ENCODE peak calls at places on chromosomes 2 and 18, in eight cellular contexts. O is GDM1; Y is fibroblast of the aortic adventitia; W is activated T-cell treated with anti-CD3 and anti-CD28 coated beads for 24 hours; T is nephron progenitor cell; F is PC-9; N is effector memory CD4-positive, alpha-beta T cell; K is LoVo. V is an unnamed sample.
A peak's percentile ranks its signal among the peaks of the same experiment; 100 is the strongest.

GRCh38 chr2:75053484-75054112 is 95.2 kb downstream of the POLE4 start:
- DNase-seq in W (no peak), K (peak; percentile 53), Y (no peak), T (peak; percentile 62), N (no peak), F (peak; percentile 37), O (no peak), V (no peak)

GRCh38 chr2:182920631-182921056 is 54.2 kb upstream of the FRZB start:
- DNase-seq in Y (no peak), T (no peak), N (no peak), F (no peak), O (no peak), K (no peak), W (no peak), V (no peak)

GRCh38 chr2:133146893-133147292 is 421.4 kb downstream of the NCKAP5 start:
- DNase-seq in W (no peak), K (no peak), F (no peak), N (no peak), T (no peak), O (no peak), Y (peak; percentile 42), V (no peak)

GRCh38 chr2:151891566-151892194 is 63.5 kb upstream of the ARL5A start:
- DNase-seq in F (no peak), O (no peak), N (no peak), T (no peak), K (no peak), Y (no peak), W (no peak), V (no peak)

GRCh38 chr2:143399679-143400078 is 270.5 kb downstream of the ARHGAP15 start:
- DNase-seq in F (no peak), Y (no peak), W (no peak), N (no peak), O (no peak), K (no peak), T (no peak), V (no peak)

GRCh38 chr2:225164406-225165048 is 122.3 kb upstream of the DOCK10 start:
- DNase-seq in K (no peak), O (no peak), F (no peak), N (no peak), W (no peak), T (no peak), Y (peak; percentile 13), V (no peak)

GRCh38 chr2:224031358-224031970 is 7.6 kb downstream of the SERPINE2 start:
- DNase-seq in O (no peak), K (no peak), F (no peak), N (no peak), T (no peak), W (no peak), Y (no peak), V (no peak)

GRCh38 chr18:51461956-51462355 is 264.5 kb upstream of the MEX3C start:
- DNase-seq in K (no peak), W (no peak), O (no peak), F (no peak), N (no peak), T (no peak), Y (no peak), V (no peak)

GRCh38 chr18:56168049-56168781 is 470.2 kb downstream of the TXNL1 start:
- DNase-seq in F (no peak), T (no peak), N (no peak), W (no peak), O (no peak), Y (peak; percentile 82), K (peak; percentile 37), V (no peak)

GRCh38 chr2:99708231-99708630 is 218.4 kb upstream of the REV1 start:
- DNase-seq in Y (no peak), O (no peak), W (no peak), T (no peak), N (no peak), F (no peak), K (no peak), V (no peak)

GRCh38 chr2:130728549-130729310 is at the start of gene GPR148:
- DNase-seq in W (no peak), O (no peak), Y (no peak), K (no peak), T (no peak), N (no peak), F (no peak), V (no peak)

GRCh38 chr2:18214936-18215335 is 336.5 kb downstream of the KCNS3 start:
- DNase-seq in N (no peak), W (no peak), K (no peak), T (no peak), F (no peak), O (no peak), Y (peak; percentile 15), V (no peak)

GRCh38 chr2:191382801-191383200 is 137.6 kb downstream of the MYO1B start:
- DNase-seq in Y (no peak), O (no peak), F (peak; percentile 46), K (peak; percentile 55), W (no peak), N (no peak), T (no peak), V (no peak)

GRCh38 chr2:73982140-73982617 is 2.5 kb upstream of the TET3 start:
- DNase-seq in Y (peak; percentile 88), F (no peak), W (no peak), K (no peak), T (no peak), N (no peak), O (no peak), V (no peak)

GRCh38 chr18:70190529-70190928 is 15.0 kb downstream of the RTTN start:
- DNase-seq in F (no peak), W (no peak), Y (no peak), T (no peak), K (no peak), O (no peak), N (no peak), V (no peak)

GRCh38 chr2:200320344-200320743 is 13.9 kb downstream of the SPATS2L start:
- DNase-seq in K (no peak), O (no peak), T (no peak), N (no peak), F (no peak), Y (no peak), W (no peak), V (no peak)

GRCh38 chr2:46188041-46188715 is 109.0 kb upstream of the EPAS1 start:
- DNase-seq in N (no peak), W (no peak), Y (peak; percentile 12), O (no peak), F (no peak), T (no peak), K (no peak), V (no peak)

GRCh38 chr18:9950289-9951016 is 36.6 kb downstream of the VAPA start:
- DNase-seq in Y (peak; percentile 62), T (no peak), F (no peak), W (no peak), O (no peak), N (no peak), K (no peak), V (no peak)

GRCh38 chr2:174062934-174063333 is 97.8 kb upstream of the SP3 start:
- DNase-seq in Y (no peak), T (no peak), W (no peak), O (no peak), K (no peak), F (no peak), N (no peak), V (no peak)

GRCh38 chr2:190216829-190217228 is 102.8 kb downstream of the HIBCH start:
- DNase-seq in O (no peak), N (no peak), F (peak; percentile 1), T (peak; percentile 13), W (no peak), Y (peak; percentile 17), K (peak; percentile 38), V (no peak)

GRCh38 chr2:21006423-21007128 is 37.3 kb downstream of the APOB start:
- DNase-seq in K (no peak), N (no peak), W (no peak), O (no peak), T (no peak), Y (no peak), F (no peak), V (no peak)

GRCh38 chr18:13026583-13027270 is 35.6 kb downstream of the CEP192 start:
- DNase-seq in N (no peak), F (no peak), K (no peak), Y (no peak), O (no peak), T (no peak), W (no peak), V (no peak)

GRCh38 chr2:46334389-46335345 is 37.5 kb downstream of the EPAS1 start:
- DNase-seq in F (no peak), Y (peak; percentile 97), T (no peak), W (no peak), N (no peak), O (no peak), K (no peak), V (no peak)

GRCh38 chr2:67755511-67755910 is 307.3 kb downstream of the C1D start:
- DNase-seq in K (no peak), Y (no peak), T (no peak), F (no peak), O (no peak), N (no peak), W (no peak), V (no peak)

GRCh38 chr2:204479557-204479956 is 65.7 kb upstream of the PARD3B start:
- DNase-seq in O (no peak), Y (peak; percentile 35), T (no peak), W (no peak), K (no peak), N (no peak), F (no peak), V (no peak)

GRCh38 chr2:10914272-10914693 is 2.5 kb downstream of the KCNF1 start:
- DNase-seq in Y (no peak), O (no peak), N (no peak), F (peak; percentile 37), W (no peak), T (no peak), K (no peak), V (no peak)

V was measured in T-helper 1 cell.